ENCODE peak calls at places on chromosomes 1 and 21, in four cellular contexts. One of them, this sample, is unnamed.

GRCh38 chr1:238951809-238952208 is 434.6 kb upstream of the CHRM3 start:
- DNase-seq in K562: no peak
- DNase-seq in SK-N-SH: peak
- DNase-seq in GM12878: no peak
- DNase-seq in this sample: no peak

GRCh38 chr1:36279110-36279788 is 26.9 kb upstream of the SH3D21 start:
- DNase-seq in K562: no peak
- DNase-seq in SK-N-SH: no peak
- DNase-seq in GM12878: no peak
- DNase-seq in this sample: no peak

GRCh38 chr1:94648225-94649007 is 106.9 kb upstream of the F3 start:
- DNase-seq in K562: peak
- DNase-seq in SK-N-SH: no peak
- DNase-seq in GM12878: no peak
- DNase-seq in this sample: peak

GRCh38 chr1:47867447-47868347 is 129.5 kb downstream of the TRABD2B start:
- DNase-seq in SK-N-SH: no peak
- DNase-seq in GM12878: no peak
- DNase-seq in K562: no peak
- DNase-seq in this sample: no peak

GRCh38 chr21:44297525-44298290 is 2.1 kb upstream of the PFKL start:
- DNase-seq in SK-N-SH: peak
- DNase-seq in GM12878: peak
- DNase-seq in K562: peak
- DNase-seq in this sample: peak

GRCh38 chr1:2928733-2929325 is 92.4 kb upstream of the ACTRT2 start:
- DNase-seq in K562: no peak
- DNase-seq in GM12878: no peak
- DNase-seq in SK-N-SH: peak
- DNase-seq in this sample: no peak

GRCh38 chr1:53580009-53580400 is 120.8 kb downstream of the DMRTB1 start:
- DNase-seq in GM12878: no peak
- DNase-seq in K562: no peak
- DNase-seq in SK-N-SH: no peak
- DNase-seq in this sample: no peak

GRCh38 chr1:231869364-231869763 is 242.8 kb downstream of the DISC1 start:
- DNase-seq in K562: no peak
- DNase-seq in GM12878: no peak
- DNase-seq in SK-N-SH: no peak
- DNase-seq in this sample: no peak

GRCh38 chr1:153728305-153729066 is 636 bp downstream of the INTS3 start:
- DNase-seq in SK-N-SH: peak
- DNase-seq in GM12878: no peak
- DNase-seq in K562: peak
- DNase-seq in this sample: no peak

GRCh38 chr1:68378296-68379084 is 71.3 kb downstream of the RPE65 start:
- DNase-seq in SK-N-SH: no peak
- DNase-seq in GM12878: no peak
- DNase-seq in K562: no peak
- DNase-seq in this sample: no peak

DNA sequence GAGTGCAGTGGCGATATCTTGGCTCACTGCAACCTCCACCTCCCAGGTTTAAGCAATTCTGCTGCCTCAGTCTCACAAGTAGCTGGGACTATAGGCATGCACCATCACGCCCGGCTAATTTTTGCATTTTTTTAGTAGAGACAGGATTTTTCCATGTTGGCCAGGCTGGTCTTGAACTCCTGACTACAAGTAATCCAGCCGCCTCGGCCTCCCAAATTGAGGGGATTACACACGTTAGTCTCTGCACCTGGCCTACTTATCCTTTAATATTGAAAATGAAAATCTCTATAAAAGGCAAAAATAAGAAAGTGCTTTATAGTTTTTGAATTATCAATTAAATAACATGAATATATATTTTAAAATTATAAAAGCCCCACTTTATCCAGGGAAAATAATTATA is 190.6 kb downstream of the DPYD start:
- DNase-seq in GM12878: no peak
- DNase-seq in SK-N-SH: no peak
- DNase-seq in K562: no peak
- DNase-seq in this sample: no peak
- H2AFZ ChIP-seq in GM12878: no peak
- H2AFZ ChIP-seq in SK-N-SH: no peak
- H2AFZ ChIP-seq in K562: no peak
- H2AFZ ChIP-seq in this sample: no peak

DNA sequence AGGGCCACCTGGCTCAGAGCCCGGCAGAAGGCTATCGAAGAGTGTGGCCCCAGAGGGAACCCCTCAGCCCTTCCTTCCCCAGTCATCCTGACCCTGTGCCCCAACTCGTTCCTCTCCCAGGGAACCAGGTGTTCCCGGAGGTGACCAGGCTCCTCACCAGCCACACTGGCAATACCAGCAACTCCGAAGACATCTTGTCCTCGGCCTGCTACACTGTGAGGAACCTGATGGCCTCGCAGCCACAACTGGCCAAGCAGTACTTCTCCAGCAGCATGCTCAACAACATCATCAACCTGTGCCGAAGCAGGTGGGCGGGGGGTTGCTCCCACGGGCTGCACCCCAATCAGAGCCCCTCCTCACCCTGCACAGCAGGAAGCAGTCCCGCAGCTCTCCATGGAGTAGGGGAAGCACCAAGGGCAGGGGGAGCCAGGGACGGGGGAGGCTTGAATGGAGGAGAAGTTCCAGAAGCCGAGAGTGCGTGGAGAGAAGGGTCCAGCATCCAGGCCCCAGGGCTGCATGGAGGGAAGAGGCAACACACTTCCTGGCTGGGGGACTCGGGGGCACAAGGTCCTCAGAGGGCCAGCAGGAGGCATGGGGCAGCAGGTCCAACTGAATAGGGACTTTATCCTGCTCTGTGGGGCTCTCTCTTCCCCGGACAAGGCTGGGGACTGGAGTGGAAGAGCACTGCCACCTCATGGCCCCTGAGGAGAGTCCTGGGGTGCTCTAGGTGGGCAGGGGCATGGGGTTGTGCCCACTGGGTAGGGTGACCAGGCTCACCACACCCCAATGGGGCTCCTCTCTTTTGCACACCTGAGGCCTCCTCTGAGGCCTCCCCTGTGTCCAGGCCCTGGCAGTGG is 41.7 kb downstream of the PKP1 start:
- DNase-seq in K562: no peak
- DNase-seq in SK-N-SH: no peak
- DNase-seq in GM12878: no peak
- DNase-seq in this sample: no peak
- TF ChIP-seq NRF1 in K562: no peak
- TF ChIP-seq NRF1 in SK-N-SH: no peak
- TF ChIP-seq NRF1 in GM12878: no peak
- TF ChIP-seq NRF1 in this sample: no peak

GRCh38 chr1:19835573-19835972 is 20.5 kb upstream of the RNF186 start:
- DNase-seq in SK-N-SH: no peak
- DNase-seq in GM12878: no peak
- DNase-seq in K562: no peak
- DNase-seq in this sample: no peak

GRCh38 chr1:19828546-19828945 is 13.5 kb upstream of the RNF186 start:
- DNase-seq in K562: no peak
- DNase-seq in SK-N-SH: no peak
- DNase-seq in GM12878: no peak
- DNase-seq in this sample: no peak

GRCh38 chr1:19831441-19831840 is 16.4 kb upstream of the RNF186 start:
- DNase-seq in K562: no peak
- DNase-seq in SK-N-SH: no peak
- DNase-seq in GM12878: no peak
- DNase-seq in this sample: no peak
- H2AFZ ChIP-seq in K562: no peak
- H2AFZ ChIP-seq in SK-N-SH: no peak
- H2AFZ ChIP-seq in GM12878: no peak
- H2AFZ ChIP-seq in this sample: no peak

GRCh38 chr1:195076682-195077081 is 1531.6 kb downstream of the KCNT2 start:
- DNase-seq in SK-N-SH: no peak
- DNase-seq in K562: no peak
- DNase-seq in GM12878: no peak
- DNase-seq in this sample: no peak

GRCh38 chr1:195075973-195076372 is 1532.3 kb downstream of the KCNT2 start:
- DNase-seq in SK-N-SH: no peak
- DNase-seq in K562: no peak
- DNase-seq in GM12878: no peak
- DNase-seq in this sample: no peak

DNA sequence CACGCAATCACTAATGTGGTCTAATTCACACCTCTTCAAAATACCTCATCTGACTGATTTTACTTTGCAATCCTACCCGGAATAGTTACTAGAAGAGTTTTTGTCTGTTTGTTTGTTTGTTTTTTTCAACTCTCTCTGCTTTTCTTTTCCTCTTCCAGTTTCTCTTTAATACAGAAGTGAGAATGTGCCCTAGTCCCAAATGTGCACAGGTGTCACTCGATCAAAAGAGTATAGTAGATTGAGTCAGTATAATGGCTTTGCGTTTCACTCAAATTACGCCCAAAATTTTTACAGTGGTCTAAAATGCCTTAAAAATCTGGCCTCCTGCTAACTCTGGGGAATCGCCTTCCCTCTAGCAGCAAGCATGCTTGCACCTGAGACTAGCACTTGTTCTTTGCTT is 1536.8 kb downstream of the KCNT2 start:
- DNase-seq in SK-N-SH: no peak
- DNase-seq in K562: no peak
- DNase-seq in GM12878: no peak
- DNase-seq in this sample: no peak
- TF ChIP-seq NRF1 in SK-N-SH: no peak
- TF ChIP-seq NRF1 in K562: no peak
- TF ChIP-seq NRF1 in GM12878: no peak
- TF ChIP-seq NRF1 in this sample: no peak

DNA sequence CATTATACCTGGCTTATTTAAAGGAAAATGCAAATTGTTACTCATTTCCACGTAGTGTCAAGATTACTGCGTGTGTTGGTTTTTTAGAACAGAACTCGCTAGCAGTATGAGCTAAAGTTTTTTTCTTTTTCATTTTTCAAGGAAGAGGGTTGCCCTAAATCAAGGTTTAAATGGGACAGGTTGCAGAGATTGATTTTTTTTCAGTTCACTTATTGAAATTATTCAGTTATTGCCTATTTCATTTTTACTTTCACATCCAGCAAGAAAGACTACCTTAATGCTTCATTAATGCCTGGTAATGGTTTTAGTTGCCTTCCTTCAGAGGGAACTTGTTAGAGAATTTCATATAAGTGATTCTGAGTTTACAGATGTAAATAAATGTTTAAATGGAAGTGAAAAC is 5.6 kb downstream of the FAM20B start:
- DNase-seq in K562: no peak
- DNase-seq in GM12878: no peak
- DNase-seq in SK-N-SH: no peak
- DNase-seq in this sample: no peak
- H2AFZ ChIP-seq in K562: no peak
- H2AFZ ChIP-seq in GM12878: no peak
- H2AFZ ChIP-seq in SK-N-SH: no peak
- H2AFZ ChIP-seq in this sample: no peak

GRCh38 chr1:115456441-115456961 is 118.5 kb upstream of the NGF start:
- DNase-seq in K562: no peak
- DNase-seq in SK-N-SH: no peak
- DNase-seq in GM12878: no peak
- DNase-seq in this sample: no peak

GRCh38 chr1:115452600-115453329 is 114.7 kb upstream of the NGF start:
- DNase-seq in K562: no peak
- DNase-seq in SK-N-SH: no peak
- DNase-seq in GM12878: no peak
- DNase-seq in this sample: no peak

GRCh38 chr1:115453666-115454065 is 115.6 kb upstream of the NGF start:
- DNase-seq in SK-N-SH: no peak
- DNase-seq in GM12878: no peak
- DNase-seq in K562: no peak
- DNase-seq in this sample: no peak

GRCh38 chr1:115457295-115457694 is 119.2 kb upstream of the NGF start:
- DNase-seq in GM12878: no peak
- DNase-seq in SK-N-SH: no peak
- DNase-seq in K562: no peak
- DNase-seq in this sample: no peak

GRCh38 chr1:115454835-115455511 is 116.9 kb upstream of the NGF start:
- DNase-seq in GM12878: no peak
- DNase-seq in K562: no peak
- DNase-seq in SK-N-SH: no peak
- DNase-seq in this sample: no peak
- TF ChIP-seq NRF1 in GM12878: no peak
- TF ChIP-seq NRF1 in K562: no peak
- TF ChIP-seq NRF1 in SK-N-SH: no peak
- TF ChIP-seq NRF1 in this sample: no peak